ENCODE peak calls at places on chromosomes 3 and 15, in nine cellular contexts. H, X, Y, A, T, S, Q, D and L are unnamed samples.

GRCh38 chr3:172904817-172905479 is 154.4 kb downstream of the ECT2 start:
- DNase-seq in H (no peak), X (peak), Y (no peak), A (no peak), T (no peak), S (no peak), Q (no peak), D (no peak), L (no peak)

GRCh38 chr15:41848595-41848994 is 9.9 kb downstream of the PLA2G4B start:
- DNase-seq in H (no peak), X (no peak), Y (no peak), A (no peak), T (no peak), S (no peak), Q (no peak), D (no peak), L (no peak)

GRCh38 chr15:97143847-97144711 is 813.6 kb downstream of the NR2F2 start:
- DNase-seq in H (no peak), X (no peak), Y (no peak), A (no peak), T (no peak), S (no peak), Q (no peak), D (no peak), L (no peak)

GRCh38 chr15:69337133-69337532 is 38.4 kb downstream of the PAQR5 start:
- DNase-seq in H (no peak), X (peak), Y (peak), A (no peak), T (peak), S (no peak), Q (no peak), D (no peak), L (peak)

GRCh38 chr15:69045810-69046209 is 31.3 kb downstream of the NOX5 start:
- DNase-seq in H (no peak), X (peak), Y (peak), A (no peak), T (peak), S (no peak), Q (no peak), D (no peak), L (peak)

GRCh38 chr3:124594581-124594980 is 135.7 kb upstream of the UMPS start:
- DNase-seq in H (no peak), X (no peak), Y (no peak), A (no peak), T (no peak), S (no peak), Q (no peak), D (no peak), L (no peak)

GRCh38 chr3:119588112-119588511 is 8.8 kb downstream of the ADPRH start:
- DNase-seq in H (no peak), X (peak), Y (peak), A (no peak), T (no peak), S (no peak), Q (no peak), D (peak), L (peak)

GRCh38 chr15:75966073-75966472 is 46.2 kb downstream of the NRG4 start:
- DNase-seq in H (no peak), X (no peak), Y (no peak), A (no peak), T (peak), S (no peak), Q (no peak), D (no peak), L (no peak)

GRCh38 chr3:43286886-43287301 is 554 bp downstream of the SNRK start:
- DNase-seq in H (peak), X (peak), Y (no peak), A (no peak), T (no peak), S (peak), Q (no peak), D (peak), L (no peak)

GRCh38 chr15:92796163-92796611 is 103.9 kb upstream of the CHD2 start:
- DNase-seq in H (no peak), X (no peak), Y (no peak), A (no peak), T (no peak), S (no peak), Q (no peak), D (no peak), L (no peak)

GRCh38 chr3:173912126-173912525 is 514.6 kb downstream of the NLGN1 start:
- DNase-seq in H (no peak), X (peak), Y (no peak), A (no peak), T (no peak), S (no peak), Q (no peak), D (no peak), L (no peak)

GRCh38 chr3:196186661-196187573 is 24.3 kb downstream of the ZDHHC19 start:
- DNase-seq in H (peak), X (peak), Y (no peak), A (peak), T (no peak), S (no peak), Q (no peak), D (no peak), L (no peak)